ENCODE peak calls at places on chromosomes 11 and 22, in ten cellular contexts. K is AG09319, O is Peyer's patch, R is thoracic aorta, L is GM12865, N is BJ, A is WERI-Rb-1, T is uterus, J is endodermal cell, P is progenitor cell of endocrine pancreas. D is an unnamed sample.

GRCh38 chr22:49827853-49828598 is at the start of gene BRD1:
- DNase-seq in K (no peak), O (peak; percentile 56), R (no peak), L (peak; percentile 83), N (no peak), A (peak; percentile 29), T (peak; percentile 56), J (peak; percentile 67), P (no peak), D (peak; percentile 49)

GRCh38 chr11:112363527-112363926 is 102.9 kb upstream of the PLET1 start:
- DNase-seq in K (peak; percentile 14), O (no peak), R (no peak), L (no peak), N (peak; percentile 3), A (no peak), T (no peak), J (no peak), P (no peak), D (no peak)

GRCh38 chr11:86919557-86920210 is 35.5 kb downstream of the FZD4 start:
- DNase-seq in K (no peak), O (no peak), R (no peak), L (peak; percentile 45), N (no peak), A (peak; percentile 29), T (no peak), J (peak; percentile 72), P (no peak), D (no peak)

GRCh38 chr11:16603890-16604783 is 134.3 kb upstream of the C11orf58 start:
- DNase-seq in K (no peak), O (no peak), R (no peak), L (no peak), N (no peak), A (no peak), T (peak; percentile 32), J (peak; percentile 83), P (no peak), D (no peak)

GRCh38 chr11:83724704-83725114 is 438.5 kb upstream of the CCDC90B start:
- DNase-seq in K (no peak), O (no peak), R (no peak), L (no peak), N (no peak), A (peak; percentile 18), T (peak; percentile 34), J (peak; percentile 92), P (no peak), D (no peak)

GRCh38 chr11:79920480-79920879 is 479.6 kb upstream of the TENM4 start:
- DNase-seq in K (no peak), O (no peak), R (no peak), L (no peak), N (no peak), A (no peak), T (no peak), J (no peak), P (no peak), D (no peak)

GRCh38 chr11:131354251-131354701 is 16.1 kb upstream of the NTM start:
- DNase-seq in K (no peak), O (no peak), R (no peak), L (no peak), N (no peak), A (no peak), T (no peak), J (no peak), P (no peak), D (no peak)

GRCh38 chr11:31651208-31651607 is 141.6 kb downstream of the ELP4 start:
- DNase-seq in K (no peak), O (no peak), R (no peak), L (no peak), N (no peak), A (no peak), T (no peak), J (no peak), P (no peak), D (no peak)

GRCh38 chr22:17754233-17754925 is 19.9 kb downstream of the BID start:
- DNase-seq in K (no peak), O (no peak), R (no peak), L (peak; percentile 38), N (no peak), A (no peak), T (no peak), J (peak; percentile 73), P (no peak), D (no peak)

GRCh38 chr22:46931881-46932280 is 169.4 kb downstream of the TBC1D22A start:
- DNase-seq in K (no peak), O (no peak), R (no peak), L (no peak), N (no peak), A (no peak), T (no peak), J (no peak), P (no peak), D (no peak)

GRCh38 chr11:69797156-69797555 is 22.0 kb upstream of the FGF4 start:
- DNase-seq in K (no peak), O (no peak), R (no peak), L (no peak), N (no peak), A (peak; percentile 26), T (no peak), J (no peak), P (no peak), D (no peak)

GRCh38 chr11:26193714-26194373 is 138.1 kb upstream of the ANO3 start:
- DNase-seq in K (no peak), O (no peak), R (no peak), L (no peak), N (no peak), A (no peak), T (no peak), J (no peak), P (no peak), D (no peak)

GRCh38 chr11:6655790-6656580 is at the start of gene DCHS1:
- DNase-seq in K (no peak), O (no peak), R (no peak), L (no peak), N (no peak), A (peak; percentile 33), T (peak; percentile 64), J (peak; percentile 77), P (peak; percentile 28), D (no peak)

GRCh38 chr11:44003736-44004451 is 43.9 kb upstream of the ACCSL start:
- DNase-seq in K (no peak), O (no peak), R (no peak), L (no peak), N (no peak), A (no peak), T (no peak), J (no peak), P (no peak), D (no peak)

GRCh38 chr22:25402501-25403283 is 161.8 kb upstream of the GRK3 start:
- DNase-seq in K (no peak), O (no peak), R (no peak), L (no peak), N (no peak), A (no peak), T (peak; percentile 44), J (no peak), P (no peak), D (no peak)

GRCh38 chr11:28420099-28420498 is 311.9 kb downstream of the METTL15 start:
- DNase-seq in K (no peak), O (no peak), R (no peak), L (no peak), N (no peak), A (no peak), T (no peak), J (no peak), P (no peak), D (no peak)
- TF ChIP-seq CTCF in K (no peak), O (no peak), R (no peak), L (no peak), N (no peak), A (no peak), T (no peak), J (no peak), P (no peak), D (no peak)

GRCh38 chr11:11480951-11481350 is 127.9 kb upstream of the CSNK2A3 start:
- DNase-seq in K (no peak), O (no peak), R (no peak), L (no peak), N (no peak), A (no peak), T (no peak), J (no peak), P (no peak), D (no peak)

GRCh38 chr11:11476971-11477645 is 124.1 kb upstream of the CSNK2A3 start:
- DNase-seq in K (no peak), O (no peak), R (no peak), L (no peak), N (no peak), A (no peak), T (no peak), J (no peak), P (no peak), D (no peak)

GRCh38 chr11:11476499-11476898 is 123.4 kb upstream of the CSNK2A3 start:
- DNase-seq in K (no peak), O (no peak), R (no peak), L (no peak), N (no peak), A (no peak), T (no peak), J (no peak), P (no peak), D (no peak)

GRCh38 chr11:11478021-11478420 is 125.0 kb upstream of the CSNK2A3 start:
- DNase-seq in K (no peak), O (no peak), R (no peak), L (no peak), N (no peak), A (no peak), T (no peak), J (no peak), P (no peak), D (no peak)

GRCh38 chr11:11478687-11479086 is 125.6 kb upstream of the CSNK2A3 start:
- DNase-seq in K (no peak), O (no peak), R (no peak), L (no peak), N (no peak), A (no peak), T (no peak), J (peak; percentile 82), P (no peak), D (no peak)
- TF ChIP-seq CTCF in K (no peak), O (no peak), R (no peak), L (no peak), N (no peak), A (peak; percentile 26), T (no peak), J (peak; percentile 65), P (no peak), D (no peak)

DNA sequence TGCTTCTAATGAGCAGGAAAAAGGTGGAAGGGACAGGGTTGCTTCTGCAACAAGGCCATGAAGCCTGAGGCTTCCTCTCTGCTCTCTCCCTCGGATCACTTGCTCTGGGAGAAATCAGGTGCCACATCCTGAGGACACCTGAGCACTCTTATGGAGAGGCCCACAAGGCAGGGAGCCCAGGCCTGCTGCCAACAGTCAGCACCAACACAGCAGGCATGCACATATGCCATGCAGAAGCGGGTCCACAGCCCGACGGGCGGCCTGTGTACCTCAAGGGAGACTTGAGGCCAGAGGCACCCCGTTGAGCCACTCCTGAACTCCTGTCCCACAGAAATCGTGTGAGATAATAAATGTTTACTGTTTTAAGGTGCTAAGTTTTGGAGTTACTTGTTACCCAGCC is 9.5 kb downstream of the TTLL12 start:
- DNase-seq in K (no peak), O (no peak), R (no peak), L (no peak), N (no peak), A (no peak), T (no peak), J (no peak), P (no peak), D (no peak)
- TF ChIP-seq CTCF in K (no peak), O (no peak), R (no peak), L (no peak), N (no peak), A (no peak), T (no peak), J (no peak), P (no peak), D (no peak)

GRCh38 chr11:34165786-34166557 is 60.5 kb downstream of the NAT10 start:
- DNase-seq in K (no peak), O (no peak), R (no peak), L (no peak), N (no peak), A (no peak), T (no peak), J (peak; percentile 62), P (no peak), D (no peak)
- TF ChIP-seq CTCF in K (no peak), O (no peak), R (no peak), L (no peak), N (no peak), A (peak; percentile 22), T (no peak), J (peak; percentile 52), P (no peak), D (no peak)

D was measured in natural killer cell.